ENCODE peak calls at places on chromosomes 2 and 18, in six cellular contexts. S is foreskin fibroblast; I is hepatocyte; V is stimulated activated CD4-positive, alpha-beta T cell treated with anti-CD3 and anti-CD28 coated beads, Interleukin-1b, Interleukin-23, amount 100 ng/mL, for 4 hours; L is Karpas-422; W is activated CD8-positive, alpha-beta memory T cell treated with anti-CD3 and anti-CD28 coated beads for 48 hours. D is an unnamed sample.

GRCh38 chr2:61967262-61967661 is 61.8 kb downstream of the COMMD1 start:
- DNase-seq in I (no peak), W (no peak), S (no peak), V (no peak), L (no peak), D (no peak)

GRCh38 chr2:128628996-128629395 is 310.3 kb upstream of the HS6ST1 start:
- DNase-seq in V (no peak), I (no peak), W (no peak), L (no peak), S (no peak), D (no peak)

GRCh38 chr2:96073170-96073775 is 38.6 kb upstream of the GPAT2 start:
- DNase-seq in L (no peak), V (no peak), S (no peak), W (no peak), I (no peak), D (no peak)

GRCh38 chr2:43226558-43226954 is at the start of gene ZFP36L2:
- DNase-seq in L (peak), V (peak), S (peak), I (peak), W (peak), D (peak)

GRCh38 chr18:57803119-57803969 is at the start of gene ATP8B1:
- DNase-seq in V (no peak), I (peak), L (no peak), W (no peak), S (peak), D (peak)

GRCh38 chr18:45860971-45861370 is 35.5 kb downstream of the SIGLEC15 start:
- DNase-seq in W (no peak), S (no peak), I (no peak), L (no peak), V (no peak), D (no peak)

GRCh38 chr2:23761638-23762037 is 165.3 kb downstream of the ATAD2B start:
- DNase-seq in S (peak), I (no peak), L (no peak), W (no peak), V (no peak), D (no peak)

GRCh38 chr2:25168256-25169072 is at the start of gene POMC:
- DNase-seq in W (peak), L (no peak), I (peak), V (peak), S (peak), D (peak)

GRCh38 chr2:231640646-231641111 is 48.0 kb downstream of the TEX44 start:
- DNase-seq in I (no peak), S (no peak), L (no peak), V (no peak), W (no peak), D (peak)

GRCh38 chr18:79465392-79465991 is 69.8 kb downstream of the NFATC1 start:
- DNase-seq in S (no peak), L (peak), V (no peak), W (no peak), I (peak), D (peak)

GRCh38 chr2:103818176-103818575 is 1035.7 kb upstream of the POU3F3 start:
- DNase-seq in W (no peak), S (no peak), L (no peak), V (no peak), I (no peak), D (no peak)

GRCh38 chr2:227503433-227504406 is 31.8 kb downstream of the AGFG1 start:
- DNase-seq in I (peak), L (no peak), S (peak), V (no peak), W (no peak), D (no peak)

GRCh38 chr18:63137999-63138448 is 181.5 kb downstream of the BCL2 start:
- DNase-seq in L (peak), S (no peak), W (no peak), V (no peak), I (no peak), D (no peak)

GRCh38 chr2:235608200-235608591 is 114.4 kb downstream of the AGAP1 start:
- DNase-seq in I (no peak), V (no peak), L (no peak), W (no peak), S (no peak), D (no peak)

GRCh38 chr18:57806891-57807280 is 3.8 kb upstream of the ATP8B1 start:
- DNase-seq in W (no peak), S (peak), L (no peak), I (no peak), V (no peak), D (no peak)

GRCh38 chr18:67639872-67640271 is 123.4 kb upstream of the DSEL start:
- DNase-seq in I (no peak), S (no peak), W (no peak), L (no peak), V (no peak), D (no peak)

GRCh38 chr2:2875831-2876230 is 501.8 kb downstream of the EIPR1 start:
- DNase-seq in V (no peak), S (no peak), I (no peak), W (no peak), L (no peak), D (no peak)

GRCh38 chr18:54919412-54919811 is 39.8 kb downstream of the CCDC68 start:
- DNase-seq in S (no peak), V (no peak), L (no peak), I (no peak), W (no peak), D (no peak)

GRCh38 chr2:196413821-196414274 is 225.7 kb upstream of the CCDC150 start:
- DNase-seq in I (no peak), L (no peak), S (no peak), W (no peak), V (no peak), D (no peak)

GRCh38 chr18:47254341-47254939 is 3.0 kb upstream of the SKOR2 start:
- DNase-seq in W (no peak), S (peak), L (peak), I (peak), V (no peak), D (peak)

GRCh38 chr18:80193701-80194100 is 53.6 kb downstream of the PARD6G start:
- DNase-seq in V (no peak), W (no peak), L (no peak), S (no peak), I (no peak), D (no peak)

GRCh38 chr2:28544405-28544914 is 48.6 kb downstream of the PLB1 start:
- DNase-seq in L (no peak), W (no peak), S (no peak), V (no peak), I (peak), D (peak)

GRCh38 chr18:76405761-76406356 is 89.2 kb downstream of the ZNF516 start:
- DNase-seq in L (peak), S (peak), V (no peak), I (peak), W (peak), D (peak)

GRCh38 chr2:5990021-5990420 is 297.8 kb downstream of the SOX11 start:
- DNase-seq in W (no peak), S (no peak), I (no peak), V (no peak), L (no peak), D (no peak)

GRCh38 chr2:152635635-152636298 is 81.5 kb downstream of the PRPF40A start:
- DNase-seq in S (peak), V (peak), W (peak), L (peak), I (peak), D (peak)

GRCh38 chr2:101349893-101350662 is 37.2 kb downstream of the CREG2 start:
- DNase-seq in V (no peak), L (no peak), W (no peak), S (peak), I (peak), D (no peak)

GRCh38 chr2:239519081-239519920 is 118.5 kb upstream of the HDAC4 start:
- DNase-seq in W (no peak), L (no peak), S (no peak), V (no peak), I (peak), D (no peak)